ENCODE peak calls at places on chromosomes 7 and 10, in ten cellular contexts. B is stomach, J is pancreas, G is GM12878, N is cardiac muscle cell, S is HCT116, X is PC-3, M is lower lobe of right lung, A is brain microvascular endothelial cell, Q is tibial nerve. C is an unnamed sample. For H3K36me3, the result is how much of the 10 kb centered on the place peaks cover.

GRCh38 chr7:107355616-107356015 is 114.2 kb upstream of the GPR22 start:
- DNase-seq in J (no peak), B (no peak), X (peak), M (no peak), N (no peak), G (no peak), Q (no peak), A (no peak), S (no peak), C (peak)

GRCh38 chr10:121927361-121927840 is 430 bp downstream of the ATE1 start:
- DNase-seq in N (peak), B (peak), X (peak), S (peak), G (no peak), M (peak), J (peak), A (peak), Q (no peak), C (no peak)

GRCh38 chr7:18566829-18567228 is 71.3 kb downstream of the HDAC9 start:
- DNase-seq in B (no peak), J (no peak), Q (no peak), A (no peak), M (no peak), S (no peak), X (no peak), G (peak), N (no peak), C (no peak)

GRCh38 chr10:98134117-98134430 is 383 bp upstream of the R3HCC1L start:
- DNase-seq in S (no peak), G (no peak), Q (peak), N (no peak), X (peak), J (no peak), M (no peak), A (no peak), B (no peak), C (no peak)

GRCh38 chr10:84089162-84089561 is 50.1 kb upstream of the GHITM start:
- DNase-seq in J (no peak), B (no peak), A (no peak), N (peak), G (no peak), M (no peak), X (no peak), Q (no peak), S (no peak), C (no peak)

GRCh38 chr10:87925570-87925969 is 62.1 kb downstream of the PTEN start:
- DNase-seq in G (no peak), S (no peak), B (no peak), A (no peak), Q (no peak), J (no peak), N (peak), X (no peak), M (no peak), C (peak)

GRCh38 chr7:124701955-124702354 is 63.6 kb downstream of the GPR37 start:
- DNase-seq in X (peak), N (no peak), M (no peak), S (no peak), G (no peak), A (no peak), Q (no peak), J (no peak), B (no peak), C (no peak)

GRCh38 chr10:17665742-17666141 is 21.8 kb downstream of the STAM start:
- DNase-seq in B (no peak), G (no peak), S (no peak), N (peak), J (no peak), A (peak), M (no peak), X (peak), Q (peak), C (peak)

GRCh38 chr10:114470956-114471905 is 66.9 kb upstream of the AFAP1L2 start:
- DNase-seq in X (peak), J (peak), N (peak), B (peak), S (peak), Q (peak), M (peak), A (peak), G (peak), C (peak)

GRCh38 chr10:78768882-78769281 is 299.9 kb upstream of the ZMIZ1 start:
- DNase-seq in M (no peak), N (no peak), G (no peak), J (no peak), B (no peak), X (no peak), S (no peak), Q (no peak), A (no peak), C (no peak)

GRCh38 chr10:123666318-123667291 is at the start of gene GPR26:
- DNase-seq in A (no peak), N (no peak), Q (no peak), S (no peak), X (no peak), G (no peak), M (no peak), J (no peak), B (no peak), C (no peak)

GRCh38 chr7:17599733-17600685 is 301.6 kb downstream of the AHR start:
- DNase-seq in N (peak), S (no peak), X (peak), B (no peak), J (no peak), M (no peak), Q (peak), G (no peak), A (peak), C (peak)

GRCh38 chr7:122298618-122299017 is 5.9 kb downstream of the FEZF1 start:
- DNase-seq in X (no peak), B (no peak), J (no peak), G (no peak), M (no peak), N (no peak), A (no peak), Q (no peak), S (no peak), C (no peak)

GRCh38 chr10:75664968-75665367 is 233.5 kb downstream of the LRMDA start:
- DNase-seq in B (no peak), G (no peak), J (no peak), X (no peak), N (no peak), A (no peak), Q (no peak), S (no peak), M (no peak), C (no peak)

GRCh38 chr7:70694357-70694908 is 437.5 kb upstream of the GALNT17 start:
- DNase-seq in J (peak), A (peak), B (peak), S (no peak), N (peak), G (no peak), M (peak), Q (peak), X (no peak), C (no peak)

GRCh38 chr7:128347573-128348147 is 4.0 kb upstream of the RBM28 start:
- DNase-seq in Q (peak), N (peak), B (peak), S (peak), A (peak), X (peak), M (peak), J (no peak), G (no peak), C (no peak)

GRCh38 chr10:35574924-35575352 is 30.2 kb upstream of the GJD4 start:
- DNase-seq in B (no peak), Q (no peak), A (peak), J (no peak), N (peak), M (no peak), X (peak), G (no peak), S (no peak), C (peak)

GRCh38 chr7:106054133-106054532 is 58.0 kb downstream of the SYPL1 start:
- DNase-seq in A (no peak), M (no peak), G (no peak), J (no peak), B (no peak), S (no peak), X (no peak), N (no peak), Q (no peak), C (no peak)

GRCh38 chr10:47396311-47396717 is 12.2 kb upstream of the ZNF488 start:
- DNase-seq in M (no peak), G (no peak), S (no peak), A (no peak), N (no peak), J (no peak), B (no peak), X (peak), Q (no peak), C (no peak)

GRCh38 chr7:81812514-81813472 is 42.9 kb upstream of the HGF start:
- DNase-seq in G (no peak), A (no peak), S (peak), J (no peak), Q (no peak), M (no peak), X (no peak), B (no peak), N (no peak), C (no peak)

GRCh38 chr7:23514755-23515154 is 17.0 kb downstream of the TRA2A start:
- DNase-seq in A (no peak), Q (no peak), S (no peak), G (no peak), N (no peak), B (no peak), M (no peak), X (no peak), J (no peak), C (no peak)
- H3K36me3 ChIP-seq in A (half or more), Q (half or more), S (half or more), G (under half), N (half or more), B (half or more), M (half or more), X (half or more), J (under half), C (under half)

GRCh38 chr10:112952282-112952991 is 2.4 kb downstream of the TCF7L2 start:
- DNase-seq in M (peak), B (no peak), N (peak), X (no peak), S (no peak), Q (no peak), A (no peak), J (peak), G (no peak), C (no peak)
- H3K36me3 ChIP-seq in M (under half), B (under half), N (under half), X (under half), S (under half), Q (under half), A (under half), J (under half), G (under half), C (under half)

DNA sequence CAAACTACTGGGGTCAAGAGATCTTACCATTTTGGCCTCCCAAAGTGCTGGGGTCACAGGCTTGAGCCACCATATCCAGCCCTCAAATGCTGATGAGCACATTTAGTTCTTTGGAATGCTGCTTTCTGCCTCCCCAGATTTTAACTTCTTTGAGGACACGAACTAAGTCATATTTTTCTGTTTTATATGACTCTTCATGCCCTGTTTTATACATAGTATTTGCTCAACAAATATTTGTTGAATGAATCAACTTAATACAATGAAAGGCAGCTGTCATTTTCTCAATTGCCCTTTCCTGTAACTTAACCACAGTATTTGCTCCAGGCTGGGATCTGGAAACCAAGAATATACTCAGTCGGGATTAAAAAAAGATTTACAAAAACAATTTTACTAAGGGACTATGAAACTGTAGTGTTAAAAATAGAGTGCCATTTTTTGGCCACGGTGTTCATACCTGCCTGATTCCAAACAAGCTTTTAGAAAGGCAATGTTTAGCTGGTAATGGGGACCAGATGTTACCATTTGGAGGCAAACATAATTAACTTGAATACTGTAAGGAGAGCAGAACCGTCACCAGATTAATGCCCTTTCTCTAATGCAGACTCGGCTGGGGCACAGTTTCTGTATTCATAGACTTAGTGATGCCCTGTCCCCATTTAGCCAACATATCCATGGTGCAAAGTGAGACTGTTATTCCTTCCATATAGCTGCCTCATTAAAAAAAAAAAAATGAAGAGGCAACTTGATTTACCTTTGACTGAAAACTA is 117.6 kb downstream of the NRP1 start:
- DNase-seq in B (no peak), Q (no peak), X (peak), S (no peak), A (peak), J (no peak), G (no peak), N (no peak), M (no peak), C (no peak)
- H3K36me3 ChIP-seq in B (under half), Q (under half), X (half or more), S (under half), A (under half), J (under half), G (under half), N (half or more), M (half or more), C (under half)

GRCh38 chr7:43659549-43659896 is 69.8 kb downstream of the COA1 start:
- DNase-seq in M (no peak), Q (no peak), X (no peak), G (no peak), S (no peak), B (no peak), A (no peak), J (no peak), N (no peak), C (no peak)

GRCh38 chr7:43656997-43657396 is 72.3 kb downstream of the COA1 start:
- DNase-seq in Q (no peak), G (no peak), N (no peak), M (no peak), J (no peak), S (no peak), B (no peak), X (no peak), A (no peak), C (no peak)

GRCh38 chr7:43660141-43660540 is 69.2 kb downstream of the COA1 start:
- DNase-seq in A (no peak), J (no peak), N (no peak), S (no peak), Q (no peak), B (no peak), G (no peak), X (peak), M (no peak), C (no peak)

GRCh38 chr7:43655584-43655983 is 72.7 kb downstream of the STK17A start:
- DNase-seq in Q (no peak), S (no peak), J (no peak), X (peak), A (no peak), N (no peak), M (no peak), G (no peak), B (no peak), C (no peak)

GRCh38 chr7:43658718-43659548 is 70.4 kb downstream of the COA1 start:
- DNase-seq in A (no peak), B (no peak), G (no peak), N (peak), S (no peak), Q (no peak), X (peak), M (no peak), J (no peak), C (no peak)
- H3K36me3 ChIP-seq in A (under half), B (under half), G (under half), N (under half), S (under half), Q (under half), X (under half), M (under half), J (under half), C (under half)

DNA sequence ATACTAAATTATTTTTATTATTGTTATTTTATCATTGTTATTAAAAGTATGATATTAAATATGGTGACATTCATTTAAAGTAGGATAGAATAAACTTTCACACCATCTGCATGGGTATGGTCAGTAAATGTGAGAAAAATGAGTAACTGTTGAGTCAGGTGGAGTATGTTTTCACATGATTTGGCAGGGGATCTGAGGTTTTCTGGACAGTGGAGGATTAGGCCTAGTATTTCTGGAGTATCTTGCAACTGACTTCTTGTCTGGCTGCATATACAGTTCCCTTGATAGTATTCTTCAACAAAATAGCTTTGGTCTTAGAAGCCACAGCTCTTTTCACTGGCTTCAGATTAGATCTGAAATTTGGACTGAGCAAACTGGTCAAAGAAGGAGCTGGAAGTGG is 54.5 kb downstream of the GBF1 start:
- DNase-seq in G (no peak), X (peak), N (peak), S (no peak), B (no peak), J (no peak), M (no peak), Q (no peak), A (peak), C (peak)
- H3K36me3 ChIP-seq in G (under half), X (under half), N (under half), S (under half), B (under half), J (under half), M (under half), Q (under half), A (under half), C (under half)

GRCh38 chr7:2004841-2005351 is 227.8 kb downstream of the MAD1L1 start:
- DNase-seq in J (no peak), X (no peak), A (no peak), Q (no peak), B (no peak), N (no peak), M (peak), S (no peak), G (no peak), C (no peak)

GRCh38 chr7:2006921-2007381 is 225.8 kb downstream of the MAD1L1 start:
- DNase-seq in Q (no peak), S (no peak), G (no peak), J (no peak), B (no peak), M (peak), X (no peak), N (no peak), A (no peak), C (no peak)

GRCh38 chr7:2005746-2006145 is 227.0 kb downstream of the MAD1L1 start:
- DNase-seq in X (no peak), S (no peak), N (no peak), M (peak), Q (no peak), B (no peak), A (no peak), G (no peak), J (no peak), C (no peak)

GRCh38 chr7:2007526-2007925 is 225.2 kb downstream of the MAD1L1 start:
- DNase-seq in B (no peak), Q (no peak), X (no peak), J (no peak), A (no peak), G (no peak), M (no peak), N (no peak), S (no peak), C (no peak)

DNA sequence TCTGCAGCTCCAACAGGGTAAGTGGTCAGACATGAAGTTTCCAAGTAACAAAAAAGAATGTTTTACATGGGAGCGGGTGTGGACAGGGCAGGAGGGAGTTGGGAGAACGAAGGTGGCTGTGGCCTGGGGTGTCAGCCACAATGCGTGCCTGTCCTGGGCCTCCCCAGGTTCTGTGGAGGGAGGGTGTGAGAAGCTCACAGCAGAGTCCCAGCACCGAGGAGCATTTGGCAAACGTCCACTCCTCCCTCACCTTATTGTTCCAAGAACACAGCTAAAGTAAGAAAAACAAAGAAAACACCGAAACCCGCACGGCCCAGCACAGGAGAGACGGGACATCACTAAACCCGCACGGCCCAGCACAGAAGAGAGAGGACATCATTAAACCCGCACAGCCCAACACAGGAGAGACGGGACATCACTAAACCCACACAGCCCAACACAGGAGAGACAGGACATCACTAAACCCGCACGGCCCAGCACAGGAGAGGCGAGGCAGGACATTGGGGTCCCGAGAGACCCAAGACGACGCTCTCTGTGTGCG is 226.4 kb downstream of the MAD1L1 start:
- DNase-seq in Q (no peak), G (no peak), A (no peak), N (no peak), X (no peak), J (no peak), S (no peak), B (no peak), M (no peak), C (no peak)
- H3K36me3 ChIP-seq in Q (under half), G (under half), A (under half), N (under half), X (under half), J (under half), S (under half), B (under half), M (under half), C (under half)

GRCh38 chr10:72200883-72201282 is 14.9 kb upstream of the ANAPC16 start:
- DNase-seq in J (no peak), X (no peak), B (no peak), G (no peak), A (no peak), M (no peak), Q (no peak), N (no peak), S (no peak), C (no peak)
- H3K36me3 ChIP-seq in J (under half), X (under half), B (under half), G (under half), A (under half), M (half or more), Q (half or more), N (under half), S (under half), C (under half)

C was measured in kidney epithelial cell.